ENCODE peak calls at places on chromosome 9, in four cellular contexts. N, Q, F and O are unnamed samples.

GRCh38 chr9:89486681-89487080 is 11.2 kb downstream of the SEMA4D start:
- DNase-seq in N (no peak), Q (no peak), F (no peak), O (no peak)

GRCh38 chr9:17967731-17968130 is 388.9 kb downstream of the SH3GL2 start:
- DNase-seq in N (no peak), Q (no peak), F (no peak), O (no peak)

GRCh38 chr9:117487555-117488175 is 72.8 kb upstream of the ASTN2 start:
- DNase-seq in N (peak), Q (peak), F (peak), O (peak)

GRCh38 chr9:88746029-88746743 is 211.2 kb downstream of the NXNL2 start:
- DNase-seq in N (no peak), Q (peak), F (no peak), O (peak)

GRCh38 chr9:104808030-104808614 is 44.2 kb downstream of the NIPSNAP3B start:
- DNase-seq in N (no peak), Q (peak), F (no peak), O (peak)

GRCh38 chr9:137277329-137278041 is at the start of gene TOR4A:
- DNase-seq in N (peak), Q (peak), F (peak), O (peak)

GRCh38 chr9:93908591-93909241 is 46.4 kb downstream of the BARX1 start:
- DNase-seq in N (no peak), Q (no peak), F (no peak), O (no peak)

GRCh38 chr9:75063556-75064305 is 24.2 kb downstream of the NMRK1 start:
- DNase-seq in N (no peak), Q (no peak), F (no peak), O (peak)

GRCh38 chr9:3431890-3432289 is 93.9 kb downstream of the RFX3 start:
- DNase-seq in N (no peak), Q (no peak), F (no peak), O (no peak)

GRCh38 chr9:25857167-25857566 is 178.9 kb upstream of the TUSC1 start:
- DNase-seq in N (no peak), Q (no peak), F (no peak), O (no peak)

GRCh38 chr9:32419921-32420320 is 35.5 kb downstream of the ACO1 start:
- DNase-seq in N (no peak), Q (no peak), F (no peak), O (no peak)

GRCh38 chr9:32906213-32906612 is 95.2 kb downstream of the APTX start:
- DNase-seq in N (no peak), Q (no peak), F (no peak), O (no peak)

GRCh38 chr9:20872340-20872977 is 159.0 kb downstream of the HACD4 start:
- DNase-seq in N (no peak), Q (no peak), F (no peak), O (no peak)

GRCh38 chr9:6739218-6739617 is 18.6 kb upstream of the KDM4C start:
- DNase-seq in N (peak), Q (no peak), F (no peak), O (no peak)

GRCh38 chr9:85645909-85646627 is 95.7 kb downstream of the AGTPBP1 start:
- DNase-seq in N (no peak), Q (no peak), F (no peak), O (no peak)

GRCh38 chr9:121788686-121789366 is 137.4 kb downstream of the DAB2IP start:
- DNase-seq in N (no peak), Q (no peak), F (no peak), O (no peak)

GRCh38 chr9:128683340-128684064 is 5.5 kb upstream of the SET start:
- DNase-seq in N (no peak), Q (peak), F (peak), O (peak)

GRCh38 chr9:29393064-29393463 is 1819.8 kb upstream of the C9orf72 start:
- DNase-seq in N (no peak), Q (no peak), F (no peak), O (no peak)

GRCh38 chr9:37719526-37719925 is 34.1 kb upstream of the TRMT10B start:
- DNase-seq in N (no peak), Q (no peak), F (no peak), O (no peak)

GRCh38 chr9:94768766-94769165 is 42.3 kb downstream of the AOPEP start:
- DNase-seq in N (no peak), Q (no peak), F (no peak), O (no peak)

GRCh38 chr9:29039258-29039657 is 1466.0 kb upstream of the C9orf72 start:
- DNase-seq in N (no peak), Q (no peak), F (no peak), O (no peak)

GRCh38 chr9:75229605-75230332 is 141.5 kb downstream of the OSTF1 start:
- DNase-seq in N (peak), Q (no peak), F (no peak), O (no peak)

GRCh38 chr9:36166150-36166927 is 2.8 kb upstream of the CCIN start:
- DNase-seq in N (peak), Q (peak), F (peak), O (peak)

GRCh38 chr9:17159469-17159868 is 24.6 kb downstream of the CNTLN start:
- DNase-seq in N (no peak), Q (no peak), F (no peak), O (no peak)

GRCh38 chr9:81578606-81579005 is 110.7 kb downstream of the TLE1 start:
- DNase-seq in N (no peak), Q (no peak), F (no peak), O (peak)

GRCh38 chr9:122119166-122119521 is 26.0 kb upstream of the TTLL11 start:
- DNase-seq in N (no peak), Q (no peak), F (no peak), O (no peak)

GRCh38 chr9:24516463-24516862 is 29.2 kb downstream of the IZUMO3 start:
- DNase-seq in N (no peak), Q (no peak), F (no peak), O (peak)

GRCh38 chr9:129613520-129614175 is 7.3 kb downstream of the C9orf50 start:
- DNase-seq in N (no peak), Q (no peak), F (no peak), O (no peak)

GRCh38 chr9:124008855-124009834 is 2.4 kb upstream of the LHX2 start:
- DNase-seq in N (no peak), Q (no peak), F (no peak), O (no peak)

GRCh38 chr9:2127486-2127885 is 112.3 kb downstream of the SMARCA2 start:
- DNase-seq in N (no peak), Q (no peak), F (no peak), O (no peak)

GRCh38 chr9:133633681-133633990 is 2.5 kb upstream of the DBH start:
- DNase-seq in N (no peak), Q (no peak), F (no peak), O (no peak)

GRCh38 chr9:80552931-80553330 is 981.2 kb downstream of the TLE4 start:
- DNase-seq in N (no peak), Q (no peak), F (no peak), O (no peak)

GRCh38 chr9:88425538-88425950 is 37.3 kb downstream of the SPIN1 start:
- DNase-seq in N (no peak), Q (peak), F (no peak), O (no peak)

GRCh38 chr9:105432247-105432857 is 15.5 kb upstream of the FSD1L start:
- DNase-seq in N (peak), Q (no peak), F (no peak), O (no peak)

GRCh38 chr9:128729766-128730517 is 6.0 kb upstream of the ZDHHC12 start:
- DNase-seq in N (no peak), Q (no peak), F (no peak), O (no peak)

GRCh38 chr9:115891929-115892328 is 261.7 kb upstream of the PAPPA start:
- DNase-seq in N (no peak), Q (no peak), F (no peak), O (no peak)

GRCh38 chr9:120350596-120350995 is 229.4 kb downstream of the CDK5RAP2 start:
- DNase-seq in N (no peak), Q (no peak), F (no peak), O (no peak)

GRCh38 chr9:77750981-77751340 is 102.8 kb upstream of the GNA14 start:
- DNase-seq in N (no peak), Q (no peak), F (no peak), O (no peak)
- TF ChIP-seq POLR2A in N (no peak), Q (no peak), F (no peak), O (no peak)

DNA sequence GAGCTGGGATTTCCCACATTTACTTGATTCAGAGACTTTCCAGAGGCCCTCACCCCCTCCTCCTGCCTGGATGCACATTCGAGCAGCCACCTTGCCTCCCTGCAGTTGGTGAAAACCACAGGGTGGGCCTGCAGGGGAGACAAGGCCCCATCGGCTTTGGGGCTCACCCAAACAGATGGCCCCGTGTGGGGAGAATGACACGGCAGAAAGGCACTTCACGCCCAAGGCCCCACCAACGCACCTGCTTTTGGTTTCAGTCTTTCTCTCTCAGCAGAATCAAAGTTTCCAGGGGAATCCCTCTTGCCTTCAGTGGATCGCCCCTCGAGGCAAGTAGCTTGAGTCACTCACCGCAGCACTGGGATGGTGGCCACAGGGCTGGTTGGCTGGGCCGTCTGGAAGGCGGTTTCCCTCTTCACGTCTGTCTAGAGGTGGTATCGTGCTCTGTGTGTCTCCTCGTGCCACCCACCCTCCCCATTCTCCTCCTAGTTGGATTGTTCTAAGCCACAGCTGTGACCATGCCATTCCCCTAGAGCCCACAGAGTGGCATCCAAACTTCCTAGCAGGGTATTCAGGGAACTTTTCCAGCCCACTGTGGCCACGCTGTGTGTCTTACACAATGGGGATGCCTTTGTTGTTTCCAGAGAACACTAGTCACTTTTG is 31.8 kb downstream of the SEC61B start:
- DNase-seq in N (no peak), Q (no peak), F (no peak), O (no peak)
- TF ChIP-seq POLR2A in N (no peak), Q (no peak), F (no peak), O (no peak)

GRCh38 chr9:114371986-114372917 is 15.5 kb downstream of the AKNA start:
- DNase-seq in N (no peak), Q (peak), F (no peak), O (no peak)
- TF ChIP-seq POLR2A in N (no peak), Q (no peak), F (no peak), O (no peak)

GRCh38 chr9:127311239-127311741 is 46.7 kb downstream of the GARNL3 start:
- DNase-seq in N (peak), Q (no peak), F (no peak), O (peak)
- TF ChIP-seq POLR2A in N (no peak), Q (no peak), F (no peak), O (no peak)

GRCh38 chr9:99433555-99433954 is 211.5 kb downstream of the SEC61B start:
- DNase-seq in N (peak), Q (no peak), F (no peak), O (peak)
- TF ChIP-seq POLR2A in N (no peak), Q (no peak), F (no peak), O (no peak)

GRCh38 chr9:107648153-107648716 is 158.7 kb upstream of the KLF4 start:
- DNase-seq in N (no peak), Q (no peak), F (peak), O (no peak)

GRCh38 chr9:107650321-107650720 is 160.8 kb upstream of the KLF4 start:
- DNase-seq in N (no peak), Q (no peak), F (peak), O (no peak)

GRCh38 chr9:107647611-107648010 is 158.0 kb upstream of the KLF4 start:
- DNase-seq in N (no peak), Q (no peak), F (peak), O (no peak)

GRCh38 chr9:107645464-107645833 is 155.9 kb upstream of the KLF4 start:
- DNase-seq in N (no peak), Q (no peak), F (peak), O (no peak)

DNA sequence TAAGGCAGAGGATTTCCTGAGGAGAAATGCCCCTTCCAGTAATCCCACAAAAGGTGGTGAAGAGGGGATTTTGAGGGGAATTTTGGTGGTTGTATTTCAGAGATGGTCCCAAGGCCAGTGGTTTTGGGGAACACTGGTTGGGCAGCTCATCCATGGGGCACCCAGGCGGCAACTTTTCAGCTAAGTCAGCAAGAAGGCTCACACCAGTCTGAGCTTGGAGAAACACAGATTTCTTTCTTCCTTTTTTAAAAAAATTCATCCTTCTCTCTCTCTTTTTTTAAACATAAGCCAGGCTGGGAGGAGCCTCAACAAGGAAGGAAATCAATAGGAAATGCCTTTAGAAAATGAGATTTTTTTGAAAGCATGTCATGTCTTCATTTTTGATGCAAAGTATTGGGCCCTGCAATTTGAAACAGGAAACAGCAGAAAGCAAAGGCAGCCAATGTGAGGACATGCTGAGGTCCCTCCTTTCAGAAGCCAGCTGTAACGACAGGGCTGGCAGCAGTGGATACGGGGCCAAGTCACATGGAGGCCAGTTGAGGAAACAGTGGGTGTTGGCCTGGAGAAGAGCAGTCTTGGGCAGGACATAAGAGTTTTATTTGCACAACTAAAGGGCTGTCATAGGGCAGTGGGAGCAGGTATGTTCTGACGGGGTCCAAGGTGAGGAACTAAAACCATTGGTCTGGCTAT is 155.3 kb upstream of the KLF4 start:
- DNase-seq in N (no peak), Q (no peak), F (peak), O (no peak)
- TF ChIP-seq POLR2A in N (no peak), Q (no peak), F (no peak), O (no peak)

DNA sequence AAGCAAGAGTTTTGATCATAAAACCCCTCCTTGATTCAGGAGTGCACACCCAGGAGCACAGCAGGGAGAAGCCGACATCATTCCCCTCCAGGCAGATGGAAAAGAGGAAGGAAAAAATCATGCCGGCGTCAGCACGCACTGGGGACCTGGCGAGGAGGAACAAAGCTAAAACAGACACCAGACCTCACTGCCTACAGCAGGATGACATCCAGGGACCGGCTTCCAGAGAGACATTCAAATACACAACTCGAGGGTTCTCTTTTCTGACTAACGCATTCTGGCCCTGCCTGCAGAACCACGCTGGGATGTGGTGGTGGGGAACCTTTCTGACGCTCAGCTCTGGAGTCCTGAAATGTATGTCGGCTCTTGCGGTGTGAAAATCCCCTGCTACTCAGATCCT is 2.7 kb downstream of the UBAC1 start:
- DNase-seq in N (no peak), Q (no peak), F (no peak), O (no peak)
- TF ChIP-seq POLR2A in N (no peak), Q (no peak), F (no peak), O (no peak)

GRCh38 chr9:83980395-83981125 is at the start of gene RMI1:
- DNase-seq in N (peak), Q (peak), F (peak), O (peak)

GRCh38 chr9:83979812-83980394 is at the start of gene HNRNPK:
- DNase-seq in N (peak), Q (peak), F (peak), O (peak)

GRCh38 chr9:83981126-83981871 is 694 bp downstream of the RMI1 start:
- DNase-seq in N (no peak), Q (no peak), F (no peak), O (no peak)

GRCh38 chr9:83977196-83977595 is 2.8 kb downstream of the HNRNPK start:
- DNase-seq in N (no peak), Q (no peak), F (no peak), O (no peak)

DNA sequence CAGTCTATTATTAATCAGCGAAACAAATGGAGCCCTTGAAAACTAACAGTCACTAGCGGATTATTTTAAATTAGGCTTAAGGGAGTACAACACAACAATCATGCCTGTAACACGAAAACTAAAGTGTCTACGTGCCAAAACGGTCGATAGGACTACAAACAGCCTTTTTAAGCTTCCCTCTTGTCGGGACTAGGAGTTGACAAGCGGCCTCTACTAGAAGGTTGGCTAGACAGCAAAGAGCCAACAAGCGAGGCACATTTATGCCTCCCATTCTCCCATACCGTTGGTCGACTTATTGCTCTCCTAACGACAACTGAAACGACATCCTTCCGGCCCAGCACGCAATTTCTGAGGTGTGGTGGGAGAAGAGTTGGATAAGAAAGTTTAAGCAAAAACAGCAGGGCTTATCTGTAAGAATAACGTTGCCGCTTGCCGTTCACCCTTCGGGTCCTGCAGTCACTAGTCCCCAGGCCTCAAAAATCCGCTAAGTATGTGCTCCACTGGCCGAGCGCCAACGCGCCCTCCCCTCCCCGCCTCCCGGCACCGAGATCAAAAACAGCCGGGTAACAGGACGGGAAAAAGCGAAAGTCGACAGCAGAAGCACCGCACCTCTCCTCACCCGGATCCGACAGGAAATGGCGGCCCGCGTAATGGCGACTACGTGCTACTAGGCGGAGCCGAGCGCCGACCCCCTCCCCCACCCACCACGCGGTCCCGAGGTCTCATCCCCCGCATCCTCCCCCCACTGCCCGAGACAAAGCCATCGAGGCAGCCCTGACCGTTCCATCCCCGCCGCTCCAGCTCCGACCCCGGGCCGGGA is 813 bp downstream of the HNRNPK start:
- DNase-seq in N (peak), Q (peak), F (peak), O (peak)
- TF ChIP-seq POLR2A in N (peak), Q (peak), F (no peak), O (no peak)